ENCODE peak calls at places on chromosomes 5 and 9, in four cellular contexts. J is EH, K is cardiac fibroblast, Z is caudate nucleus. H is an unnamed sample.

GRCh38 chr9:112065781-112066606 is 109.1 kb downstream of the SUSD1 start:
- DNase-seq in J (peak), K (peak), Z (no peak), H (peak)

GRCh38 chr9:113479150-113479761 is 15.7 kb downstream of the RGS3 start:
- DNase-seq in J (no peak), K (no peak), Z (no peak), H (no peak)

GRCh38 chr5:33272288-33272687 is 168.5 kb upstream of the TARS1 start:
- DNase-seq in J (peak), K (peak), Z (no peak), H (peak)

GRCh38 chr5:149924481-149924880 is 20.1 kb downstream of the PDE6A start:
- DNase-seq in J (peak), K (no peak), Z (no peak), H (no peak)

GRCh38 chr9:82385633-82386032 is 397.1 kb downstream of the SPATA31D1 start:
- DNase-seq in J (no peak), K (no peak), Z (no peak), H (no peak)

GRCh38 chr5:178318893-178319292 is 86.3 kb upstream of the PHYKPL start:
- DNase-seq in J (no peak), K (no peak), Z (no peak), H (no peak)

GRCh38 chr5:71974622-71975021 is 132.7 kb upstream of the MAP1B start:
- DNase-seq in J (no peak), K (no peak), Z (no peak), H (no peak)

GRCh38 chr5:6722015-6722414 is 8.8 kb downstream of the TENT4A start:
- DNase-seq in J (peak), K (peak), Z (no peak), H (peak)

GRCh38 chr9:3980771-3981170 is 319.1 kb downstream of the GLIS3 start:
- DNase-seq in J (peak), K (peak), Z (no peak), H (peak)

GRCh38 chr5:174735498-174736350 is 11.3 kb downstream of the MSX2 start:
- DNase-seq in J (no peak), K (no peak), Z (no peak), H (no peak)

GRCh38 chr5:58201922-58202648 is 257.8 kb downstream of the PLK2 start:
- DNase-seq in J (peak), K (no peak), Z (no peak), H (no peak)

GRCh38 chr5:13660072-13660471 is 284.4 kb downstream of the DNAH5 start:
- DNase-seq in J (peak), K (no peak), Z (no peak), H (no peak)

GRCh38 chr5:25119654-25120053 is 474.9 kb upstream of the CDH10 start:
- DNase-seq in J (no peak), K (no peak), Z (no peak), H (peak)

GRCh38 chr9:136379891-136380290 is 6.4 kb upstream of the CARD9 start:
- DNase-seq in J (no peak), K (no peak), Z (no peak), H (no peak)